ENCODE peak calls at places on chromosomes 4 and X, in eight cellular contexts. O is T-helper 2 cell; U is heart left ventricle; R is Caki2; Z is stimulated activated CD4-positive, alpha-beta T cell treated with anti-CD3 and anti-CD28 coated beads, Interleukin-2, amount 100 ng/mL, for 48 hours; H is iris pigment epithelial cell; V is HCT116; I is endothelial cell. B is an unnamed sample.

GRCh38 chr4:6674500-6675149 is 19.1 kb upstream of the S100P start:
- DNase-seq in H (peak; percentile 54), O (peak; percentile 66), U (no peak), V (peak; percentile 63), R (peak; percentile 60), I (no peak), Z (peak; percentile 46), B (peak; percentile 66)

GRCh38 chrX:145861818-145862217 is 44.2 kb downstream of the SLITRK2 start:
- DNase-seq in R (no peak), O (no peak), V (no peak), U (no peak), I (no peak), H (no peak), Z (no peak), B (no peak)

GRCh38 chr4:165308606-165309005 is 18.9 kb upstream of the MSMO1 start:
- DNase-seq in U (no peak), H (no peak), O (no peak), I (no peak), R (no peak), V (no peak), Z (no peak), B (no peak)

GRCh38 chr4:184237612-184238011 is 19.9 kb upstream of the ENPP6 start:
- DNase-seq in R (no peak), V (no peak), O (peak; percentile 15), H (peak; percentile 8), I (no peak), U (no peak), Z (no peak), B (no peak)

GRCh38 chrX:103107836-103108235 is 14.9 kb upstream of the NXF3 start:
- DNase-seq in O (no peak), H (no peak), R (no peak), V (no peak), U (no peak), Z (no peak), I (no peak), B (no peak)

GRCh38 chr4:16259531-16260246 is 33.4 kb upstream of the TAPT1 start:
- DNase-seq in H (peak; percentile 51), I (no peak), U (no peak), R (no peak), Z (peak; percentile 13), O (no peak), V (no peak), B (no peak)

GRCh38 chr4:109559625-109559982 is 442 bp upstream of the MCUB start:
- DNase-seq in I (peak; percentile 47), V (no peak), U (peak; percentile 35), H (peak; percentile 52), R (no peak), O (no peak), Z (no peak), B (peak; percentile 25)

GRCh38 chr4:89447543-89447942 is 139.9 kb upstream of the GPRIN3 start:
- DNase-seq in R (no peak), V (no peak), H (no peak), I (no peak), O (no peak), U (no peak), Z (no peak), B (no peak)

GRCh38 chrX:119067023-119067739 is 5.6 kb upstream of the CT47C1 start:
- DNase-seq in I (peak; percentile 50), Z (peak; percentile 42), O (no peak), H (peak; percentile 53), V (peak; percentile 26), U (peak; percentile 36), R (peak; percentile 59), B (no peak)

GRCh38 chr4:41752081-41752836 is 3.7 kb upstream of the PHOX2B start:
- DNase-seq in U (no peak), H (no peak), Z (no peak), R (no peak), O (no peak), I (no peak), V (no peak), B (no peak)

GRCh38 chr4:119286377-119287002 is 35.4 kb downstream of the FABP2 start:
- DNase-seq in R (peak; percentile 22), U (no peak), H (peak; percentile 75), V (peak; percentile 47), I (peak; percentile 13), O (no peak), Z (peak; percentile 21), B (no peak)

GRCh38 chrX:48896611-48897011 is 957 bp downstream of the TIMM17B start:
- DNase-seq in I (no peak), U (no peak), H (peak; percentile 24), R (no peak), O (no peak), Z (no peak), V (no peak), B (no peak)